ENCODE peak calls at places on chromosomes 16 and 17, in ten cellular contexts. A is HS-5; K is Caco-2; N is Kasumi-1; J is MG63; Q is CD8-positive, alpha-beta T cell; M is nucleus accumbens; T is posterior cingulate gyrus; E is neuronal stem cell; H is iris pigment epithelial cell. D is an unnamed sample.

GRCh38 chr17:38868095-38868967 is 1.5 kb upstream of the LASP1 start:
- DNase-seq in Q (no peak), N (no peak), E (no peak), H (peak), K (peak), M (no peak), A (no peak), J (no peak), T (no peak), D (peak)

GRCh38 chr16:20901068-20901440 is 483 bp downstream of the LYRM1 start:
- DNase-seq in K (no peak), M (no peak), J (no peak), Q (no peak), T (no peak), H (no peak), A (no peak), N (no peak), E (no peak), D (no peak)

GRCh38 chr16:85003723-85004586 is 7.4 kb downstream of the ZDHHC7 start:
- DNase-seq in A (no peak), K (no peak), Q (no peak), E (no peak), J (no peak), H (no peak), T (no peak), N (no peak), M (no peak), D (no peak)

GRCh38 chr17:80754846-80755245 is 210.2 kb downstream of the RPTOR start:
- DNase-seq in K (no peak), Q (no peak), T (no peak), E (no peak), A (no peak), N (no peak), J (no peak), M (no peak), H (no peak), D (no peak)

GRCh38 chr17:38512473-38513058 is 84.3 kb downstream of the ARHGAP23 start:
- DNase-seq in J (no peak), A (no peak), Q (no peak), T (no peak), H (peak), N (no peak), E (no peak), M (no peak), K (no peak), D (no peak)

GRCh38 chr17:64245218-64246145 is 17.6 kb downstream of the TEX2 start:
- DNase-seq in J (no peak), H (peak), M (no peak), T (no peak), N (no peak), A (no peak), K (no peak), Q (no peak), E (no peak), D (no peak)

GRCh38 chr17:39732586-39732985 is 2.3 kb upstream of the MIEN1 start:
- DNase-seq in M (no peak), E (no peak), H (no peak), J (no peak), N (no peak), K (no peak), T (no peak), Q (no peak), A (no peak), D (no peak)

GRCh38 chr16:67456383-67457140 is 24.4 kb downstream of the ATP6V0D1 start:
- DNase-seq in K (no peak), Q (no peak), A (no peak), T (no peak), E (no peak), H (peak), N (no peak), M (no peak), J (peak), D (peak)

GRCh38 chr16:10868562-10869469 is 8.2 kb upstream of the CIITA start:
- DNase-seq in H (no peak), E (no peak), A (no peak), M (no peak), T (no peak), J (no peak), K (no peak), N (peak), Q (no peak), D (no peak)

GRCh38 chr17:50501054-50501453 is 7.2 kb upstream of the MYCBPAP start:
- DNase-seq in A (no peak), J (no peak), T (no peak), Q (no peak), M (no peak), E (no peak), K (peak), N (peak), H (peak), D (peak)

GRCh38 chr16:29995330-29995910 is at the start of gene HIRIP3:
- DNase-seq in J (peak), M (no peak), A (peak), T (peak), K (peak), E (peak), H (peak), N (peak), Q (peak), D (peak)

GRCh38 chr17:40547079-40547784 is 18.0 kb downstream of the CCR7 start:
- DNase-seq in H (no peak), K (no peak), A (no peak), Q (peak), T (no peak), J (no peak), N (peak), M (no peak), E (no peak), D (no peak)

GRCh38 chr16:79089735-79090284 is 510.7 kb downstream of the MAF start:
- DNase-seq in A (no peak), J (no peak), T (no peak), E (no peak), N (peak), K (no peak), M (no peak), Q (no peak), H (no peak), D (no peak)

GRCh38 chr17:39781028-39781800 is 43.5 kb downstream of the GRB7 start:
- DNase-seq in N (no peak), J (no peak), A (no peak), T (no peak), Q (no peak), E (no peak), M (no peak), H (no peak), K (no peak), D (no peak)

GRCh38 chr17:37177234-37177633 is 198.6 kb upstream of the C17orf78 start:
- DNase-seq in Q (no peak), J (no peak), K (no peak), A (no peak), T (no peak), H (no peak), N (no peak), E (no peak), M (no peak), D (no peak)

GRCh38 chr17:77572851-77573250 is 385.7 kb upstream of the TNRC6C start:
- DNase-seq in N (no peak), T (no peak), H (no peak), A (no peak), J (no peak), K (no peak), Q (no peak), M (no peak), E (no peak), D (no peak)

GRCh38 chr17:66636111-66636510 is 198.8 kb upstream of the CACNG5 start:
- DNase-seq in E (no peak), M (no peak), J (no peak), N (peak), T (no peak), K (no peak), H (peak), A (no peak), Q (peak), D (no peak)

GRCh38 chr17:57097832-57098421 is 12.9 kb downstream of the AKAP1 start:
- DNase-seq in A (no peak), E (no peak), H (peak), T (no peak), K (no peak), Q (no peak), M (no peak), N (no peak), J (peak), D (no peak)

GRCh38 chr16:89575247-89576172 is at the start of gene CPNE7:
- DNase-seq in N (no peak), K (peak), T (no peak), J (no peak), A (no peak), E (no peak), Q (no peak), M (no peak), H (no peak), D (peak)

GRCh38 chr16:85850344-85850880 is 48.5 kb upstream of the IRF8 start:
- DNase-seq in N (no peak), H (no peak), E (no peak), T (no peak), K (peak), J (no peak), M (no peak), Q (no peak), A (no peak), D (no peak)

GRCh38 chr16:89586853-89587252 is 11.3 kb downstream of the CPNE7 start:
- DNase-seq in J (no peak), H (peak), Q (no peak), N (no peak), M (no peak), K (no peak), E (no peak), A (no peak), T (no peak), D (no peak)

GRCh38 chr17:44749076-44750020 is 9.4 kb upstream of the ADAM11 start:
- DNase-seq in T (peak), E (no peak), A (no peak), K (no peak), H (no peak), Q (no peak), N (no peak), M (no peak), J (no peak), D (no peak)

GRCh38 chr17:10061131-10061581 is 137.2 kb downstream of the GAS7 start:
- DNase-seq in E (no peak), A (no peak), T (no peak), H (no peak), K (no peak), N (no peak), J (peak), Q (no peak), M (no peak), D (no peak)

GRCh38 chr17:41367426-41368075 is 2.1 kb downstream of the KRT33B start:
- DNase-seq in Q (no peak), N (no peak), E (no peak), T (no peak), M (no peak), A (peak), H (peak), J (peak), K (no peak), D (no peak)

GRCh38 chr17:17180141-17180603 is 26.0 kb downstream of the PLD6 start:
- DNase-seq in T (peak), A (no peak), H (no peak), K (no peak), J (no peak), M (no peak), Q (peak), E (no peak), N (no peak), D (no peak)

GRCh38 chr16:678858-679807 is 1.1 kb upstream of the STUB1 start:
- DNase-seq in J (peak), A (no peak), Q (no peak), N (peak), M (peak), T (no peak), E (peak), K (peak), H (peak), D (peak)

D was measured in A673.